ENCODE peak calls at places on chromosomes 11 and 22, in seven cellular contexts. W is CD8-positive, alpha-beta T cell; X is left ventricle myocardium inferior; V is lung; H is cardiac fibroblast; Z is kidney; B is HFFc6. P is an unnamed sample.

GRCh38 chr11:124970925-124971324 is 16.9 kb downstream of the CCDC15 start:
- DNase-seq in W (no peak), H (peak), V (no peak), Z (no peak), X (no peak), B (peak), P (no peak)

GRCh38 chr11:46664612-46665011 is 35.8 kb downstream of the ARHGAP1 start:
- DNase-seq in V (no peak), B (no peak), X (no peak), W (no peak), Z (no peak), H (no peak), P (no peak)

GRCh38 chr11:30960387-30960992 is 374.3 kb upstream of the MPPED2 start:
- DNase-seq in V (no peak), B (peak), H (peak), X (no peak), W (no peak), Z (no peak), P (no peak)

GRCh38 chr22:45682069-45682468 is 10.4 kb downstream of the ATXN10 start:
- DNase-seq in Z (no peak), H (no peak), B (no peak), W (no peak), V (no peak), X (no peak), P (no peak)

GRCh38 chr22:24090581-24090980 is 79.5 kb downstream of the CABIN1 start:
- DNase-seq in Z (peak), B (no peak), W (no peak), V (no peak), H (no peak), X (no peak), P (no peak)

GRCh38 chr11:45959851-45960250 is 37.4 kb downstream of the LARGE2 start:
- DNase-seq in W (no peak), H (peak), B (peak), X (no peak), V (no peak), Z (no peak), P (no peak)

GRCh38 chr11:80718611-80719291 is 1277.9 kb upstream of the TENM4 start:
- DNase-seq in H (no peak), W (no peak), Z (no peak), B (no peak), X (no peak), V (no peak), P (no peak)

GRCh38 chr11:111086058-111086457 is 159.5 kb upstream of the POU2AF2 start:
- DNase-seq in X (no peak), B (no peak), W (no peak), V (no peak), H (no peak), Z (no peak), P (no peak)

GRCh38 chr11:1295086-1295485 is 14.3 kb downstream of the TOLLIP start:
- DNase-seq in Z (peak), B (no peak), V (no peak), W (no peak), X (no peak), H (no peak), P (no peak)

GRCh38 chr22:24583221-24583971 is 9.5 kb downstream of the LRRC75B start:
- DNase-seq in H (peak), B (no peak), W (no peak), Z (peak), V (no peak), X (no peak), P (no peak)

GRCh38 chr11:124872741-124873140 is 7.5 kb downstream of the ROBO3 start:
- DNase-seq in Z (no peak), W (no peak), V (no peak), B (no peak), X (no peak), H (no peak), P (no peak)

GRCh38 chr22:22897036-22897435 is 9.4 kb downstream of the IGLL5 start:
- DNase-seq in H (no peak), B (no peak), X (no peak), W (no peak), Z (no peak), V (no peak), P (no peak)

GRCh38 chr22:32531955-32532818 is 57.6 kb downstream of the FBXO7 start:
- DNase-seq in W (no peak), V (peak), B (peak), H (peak), X (peak), Z (peak), P (peak)

DNA sequence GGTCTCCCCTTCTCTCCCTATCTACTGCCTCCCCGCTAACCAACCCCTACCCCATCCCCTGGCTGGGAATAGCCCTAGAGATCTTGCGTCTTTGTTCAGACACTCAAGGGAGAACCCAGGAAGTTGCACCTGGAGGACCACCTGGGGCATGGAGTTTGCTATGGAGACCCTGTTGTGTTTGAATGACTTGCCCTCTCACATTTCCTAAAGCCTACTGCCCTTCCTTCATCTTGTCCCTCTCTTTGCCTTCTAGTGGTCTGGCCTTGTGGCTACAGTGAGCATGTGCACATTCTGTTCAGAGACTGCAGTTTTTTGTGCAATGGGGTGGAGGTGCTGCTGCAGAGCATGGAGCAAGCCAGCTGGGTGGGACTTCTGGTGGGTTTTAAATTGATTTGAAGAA is 42.5 kb downstream of the ZNRF3 start:
- DNase-seq in Z (no peak), B (no peak), X (no peak), H (no peak), W (no peak), V (no peak), P (no peak)
- TF ChIP-seq CTCF in Z (no peak), B (no peak), X (no peak), H (no peak), W (no peak), V (no peak), P (no peak)

GRCh38 chr11:78417175-78417887 is at the start of gene GAB2:
- DNase-seq in H (no peak), W (no peak), X (no peak), B (no peak), V (no peak), Z (peak), P (peak)
- TF ChIP-seq CTCF in H (no peak), W (no peak), X (no peak), B (peak), V (no peak), Z (no peak), P (no peak)

DNA sequence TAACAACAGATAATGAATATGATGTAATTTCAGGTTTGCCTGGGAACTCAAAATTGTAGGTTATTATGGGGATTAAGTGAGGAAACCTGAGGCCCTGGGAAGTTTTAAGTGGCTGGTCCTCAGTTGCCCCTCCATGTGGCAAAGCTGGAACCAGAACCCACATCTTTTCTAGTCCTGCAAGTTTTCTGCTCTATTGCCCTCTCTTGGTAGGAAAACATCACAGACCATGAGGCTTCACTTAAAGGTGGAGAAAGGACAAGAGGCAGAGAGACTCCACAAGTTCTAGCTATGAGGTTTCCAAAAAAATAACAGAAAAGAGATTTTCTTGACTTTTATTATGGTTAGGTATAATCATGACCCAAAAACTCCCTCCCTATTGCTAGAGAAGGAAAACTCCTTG is 115.5 kb upstream of the DDI1 start:
- DNase-seq in X (no peak), B (no peak), W (no peak), H (no peak), Z (no peak), V (no peak), P (no peak)
- TF ChIP-seq CTCF in X (no peak), B (peak), W (no peak), H (no peak), Z (no peak), V (no peak), P (no peak)

DNA sequence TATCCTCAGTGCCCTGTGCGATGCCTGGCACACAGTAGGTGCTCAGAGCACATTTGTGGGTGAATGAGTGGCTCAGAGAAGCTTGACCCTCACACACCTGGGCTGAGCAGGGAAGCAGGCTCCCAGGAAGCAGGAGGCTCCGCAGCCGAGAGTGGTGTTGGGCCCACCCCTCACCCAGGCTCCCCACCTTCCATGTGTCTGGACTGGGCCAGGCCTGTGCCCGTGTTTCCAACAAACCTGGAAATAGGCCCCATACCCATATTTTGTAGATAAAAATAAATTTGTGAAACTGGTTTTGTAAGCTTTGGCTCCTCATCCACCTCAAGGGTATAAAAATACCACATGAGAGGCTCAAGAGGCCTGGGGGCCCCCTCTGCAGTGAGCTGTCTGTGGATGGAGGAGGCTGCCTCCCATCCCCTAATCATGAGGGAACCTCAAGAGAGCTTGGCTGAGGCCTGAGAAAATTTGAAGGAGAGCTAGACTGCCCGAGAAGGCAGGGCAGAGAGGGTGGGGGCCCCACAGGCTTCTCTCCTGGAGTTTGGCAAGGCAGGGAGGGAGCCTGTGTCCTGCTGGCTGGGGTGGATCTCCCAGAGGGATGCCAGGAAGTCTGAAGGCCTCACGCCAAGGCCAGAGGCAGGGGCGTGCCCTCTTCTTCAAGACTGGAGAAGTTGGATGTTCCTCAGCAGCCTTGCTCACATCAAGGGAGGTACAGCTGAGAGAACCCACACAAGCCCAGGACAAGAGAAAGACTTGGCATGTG is 147.0 kb upstream of the NECTIN1 start:
- DNase-seq in W (no peak), Z (peak), H (no peak), X (no peak), V (no peak), B (no peak), P (no peak)
- TF ChIP-seq CTCF in W (no peak), Z (no peak), H (no peak), X (no peak), V (no peak), B (no peak), P (no peak)

DNA sequence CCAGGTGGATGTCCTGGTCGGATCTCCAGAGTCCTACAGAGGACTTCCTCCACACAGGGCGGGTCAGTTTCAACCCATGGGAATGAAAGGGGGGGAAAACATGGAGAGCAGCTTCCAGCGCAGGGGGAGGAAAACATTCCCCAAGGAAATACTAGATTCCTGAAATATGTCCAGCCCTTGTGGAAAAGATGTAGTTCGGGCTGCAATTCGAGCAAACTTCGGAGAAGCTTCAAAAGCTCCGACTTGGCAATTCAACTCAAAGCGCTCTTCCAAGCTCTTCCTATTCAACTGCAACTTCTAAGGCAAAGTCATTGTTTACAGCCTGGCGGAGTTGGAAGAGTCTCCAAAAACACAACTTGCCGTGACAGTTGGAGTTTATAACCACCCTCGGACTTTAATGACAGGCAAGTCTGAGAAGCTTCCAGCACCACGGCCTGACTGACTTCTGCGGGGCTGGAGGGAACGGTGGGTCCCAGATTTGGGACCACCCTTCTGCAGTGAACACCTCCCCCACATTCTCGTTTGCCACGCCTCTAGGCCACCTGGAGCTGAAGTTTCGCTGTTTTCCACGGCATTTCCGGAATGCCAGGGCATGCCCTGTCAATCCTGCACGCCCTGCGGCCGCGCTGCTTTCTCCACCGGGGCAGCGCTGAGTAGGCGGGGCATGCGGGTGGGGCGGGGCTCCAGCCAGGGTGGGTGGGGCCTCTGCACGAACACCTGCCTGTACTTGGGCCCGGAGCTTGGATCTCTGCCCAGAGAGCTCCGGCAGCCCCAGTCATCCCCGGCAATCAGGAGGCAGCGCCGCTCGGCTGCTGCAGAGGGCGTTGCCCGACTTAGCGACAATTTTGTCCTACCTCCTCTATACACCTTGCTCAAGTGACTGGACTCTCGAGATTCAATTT is 49.0 kb upstream of the BIRC3 start:
- DNase-seq in Z (peak), H (peak), X (peak), W (peak), B (no peak), V (peak), P (peak)
- TF ChIP-seq CTCF in Z (peak), H (peak), X (peak), W (no peak), B (no peak), V (peak), P (no peak)